ENCODE peak calls at places on chromosomes 11 and 22, in eight cellular contexts. One of them, this sample, is unnamed.

GRCh38 chr11:73095613-73096012 is 46.5 kb downstream of the FCHSD2 start:
- DNase-seq in CD14-positive monocyte: no peak
- DNase-seq in brain microvascular endothelial cell: peak
- DNase-seq in activated T-helper 1 cell treated with anti-CD3 and anti-CD28 coated beads, Interleukin-12 subunit alpha, Interleukin-12 subunit beta, Interleukin-2, Interleukin-4 antibody, amounts not matched to agents 30 ng/mL and 10 ng/mL and 1 ng/mL, durations not matched to agents 14 hours and 24 hours and 36 hours: no peak
- DNase-seq in choroid plexus epithelial cell: peak
- DNase-seq in WERI-Rb-1: no peak
- DNase-seq in NAMALWA: no peak
- DNase-seq in thoracic aorta: no peak
- DNase-seq in this sample: no peak

GRCh38 chr11:128552783-128553661 is 34.3 kb downstream of the ETS1 start:
- DNase-seq in thoracic aorta: no peak
- DNase-seq in CD14-positive monocyte: peak
- DNase-seq in WERI-Rb-1: no peak
- DNase-seq in NAMALWA: peak
- DNase-seq in choroid plexus epithelial cell: no peak
- DNase-seq in activated T-helper 1 cell treated with anti-CD3 and anti-CD28 coated beads, Interleukin-12 subunit alpha, Interleukin-12 subunit beta, Interleukin-2, Interleukin-4 antibody, amounts not matched to agents 30 ng/mL and 10 ng/mL and 1 ng/mL, durations not matched to agents 14 hours and 24 hours and 36 hours: no peak
- DNase-seq in brain microvascular endothelial cell: no peak
- DNase-seq in this sample: peak

GRCh38 chr11:64372802-64373597 is 14.0 kb downstream of the RPS6KA4 start:
- DNase-seq in WERI-Rb-1: no peak
- DNase-seq in NAMALWA: no peak
- DNase-seq in activated T-helper 1 cell treated with anti-CD3 and anti-CD28 coated beads, Interleukin-12 subunit alpha, Interleukin-12 subunit beta, Interleukin-2, Interleukin-4 antibody, amounts not matched to agents 30 ng/mL and 10 ng/mL and 1 ng/mL, durations not matched to agents 14 hours and 24 hours and 36 hours: no peak
- DNase-seq in CD14-positive monocyte: no peak
- DNase-seq in brain microvascular endothelial cell: no peak
- DNase-seq in choroid plexus epithelial cell: peak
- DNase-seq in thoracic aorta: no peak
- DNase-seq in this sample: peak

GRCh38 chr11:118132385-118133151 is 20.1 kb downstream of the SCN4B start:
- DNase-seq in CD14-positive monocyte: no peak
- DNase-seq in activated T-helper 1 cell treated with anti-CD3 and anti-CD28 coated beads, Interleukin-12 subunit alpha, Interleukin-12 subunit beta, Interleukin-2, Interleukin-4 antibody, amounts not matched to agents 30 ng/mL and 10 ng/mL and 1 ng/mL, durations not matched to agents 14 hours and 24 hours and 36 hours: no peak
- DNase-seq in NAMALWA: no peak
- DNase-seq in choroid plexus epithelial cell: no peak
- DNase-seq in brain microvascular endothelial cell: no peak
- DNase-seq in WERI-Rb-1: no peak
- DNase-seq in thoracic aorta: no peak
- DNase-seq in this sample: no peak

GRCh38 chr11:315051-315481 is 1.2 kb downstream of the IFITM1 start:
- DNase-seq in brain microvascular endothelial cell: no peak
- DNase-seq in activated T-helper 1 cell treated with anti-CD3 and anti-CD28 coated beads, Interleukin-12 subunit alpha, Interleukin-12 subunit beta, Interleukin-2, Interleukin-4 antibody, amounts not matched to agents 30 ng/mL and 10 ng/mL and 1 ng/mL, durations not matched to agents 14 hours and 24 hours and 36 hours: no peak
- DNase-seq in CD14-positive monocyte: no peak
- DNase-seq in choroid plexus epithelial cell: no peak
- DNase-seq in NAMALWA: no peak
- DNase-seq in thoracic aorta: no peak
- DNase-seq in WERI-Rb-1: no peak
- DNase-seq in this sample: no peak

GRCh38 chr11:131118247-131118646 is 202.0 kb upstream of the SNX19 start:
- DNase-seq in activated T-helper 1 cell treated with anti-CD3 and anti-CD28 coated beads, Interleukin-12 subunit alpha, Interleukin-12 subunit beta, Interleukin-2, Interleukin-4 antibody, amounts not matched to agents 30 ng/mL and 10 ng/mL and 1 ng/mL, durations not matched to agents 14 hours and 24 hours and 36 hours: no peak
- DNase-seq in brain microvascular endothelial cell: no peak
- DNase-seq in thoracic aorta: no peak
- DNase-seq in WERI-Rb-1: no peak
- DNase-seq in CD14-positive monocyte: no peak
- DNase-seq in choroid plexus epithelial cell: no peak
- DNase-seq in NAMALWA: no peak
- DNase-seq in this sample: no peak

GRCh38 chr11:76939219-76939631 is 78.5 kb downstream of the ACER3 start:
- DNase-seq in brain microvascular endothelial cell: no peak
- DNase-seq in NAMALWA: no peak
- DNase-seq in thoracic aorta: no peak
- DNase-seq in choroid plexus epithelial cell: no peak
- DNase-seq in CD14-positive monocyte: no peak
- DNase-seq in activated T-helper 1 cell treated with anti-CD3 and anti-CD28 coated beads, Interleukin-12 subunit alpha, Interleukin-12 subunit beta, Interleukin-2, Interleukin-4 antibody, amounts not matched to agents 30 ng/mL and 10 ng/mL and 1 ng/mL, durations not matched to agents 14 hours and 24 hours and 36 hours: no peak
- DNase-seq in WERI-Rb-1: no peak
- DNase-seq in this sample: no peak

GRCh38 chr22:42577623-42578240 is 24.0 kb downstream of the SERHL2 start:
- DNase-seq in brain microvascular endothelial cell: no peak
- DNase-seq in CD14-positive monocyte: no peak
- DNase-seq in WERI-Rb-1: no peak
- DNase-seq in thoracic aorta: no peak
- DNase-seq in NAMALWA: no peak
- DNase-seq in choroid plexus epithelial cell: no peak
- DNase-seq in activated T-helper 1 cell treated with anti-CD3 and anti-CD28 coated beads, Interleukin-12 subunit alpha, Interleukin-12 subunit beta, Interleukin-2, Interleukin-4 antibody, amounts not matched to agents 30 ng/mL and 10 ng/mL and 1 ng/mL, durations not matched to agents 14 hours and 24 hours and 36 hours: no peak
- DNase-seq in this sample: no peak

GRCh38 chr11:57458410-57459111 is 1.8 kb upstream of the RTN4RL2 start:
- DNase-seq in choroid plexus epithelial cell: no peak
- DNase-seq in brain microvascular endothelial cell: peak
- DNase-seq in thoracic aorta: no peak
- DNase-seq in activated T-helper 1 cell treated with anti-CD3 and anti-CD28 coated beads, Interleukin-12 subunit alpha, Interleukin-12 subunit beta, Interleukin-2, Interleukin-4 antibody, amounts not matched to agents 30 ng/mL and 10 ng/mL and 1 ng/mL, durations not matched to agents 14 hours and 24 hours and 36 hours: no peak
- DNase-seq in NAMALWA: no peak
- DNase-seq in CD14-positive monocyte: no peak
- DNase-seq in WERI-Rb-1: peak
- DNase-seq in this sample: no peak

This sample was measured in MV-4-11.